ENCODE peak calls at places on chromosomes 6 and 20, in nine cellular contexts. One of them, this sample, is unnamed.

GRCh38 chr20:49713779-49714712 is at the start of gene B4GALT5:
- DNase-seq in uterus: peak; percentile 73
- DNase-seq in GM06990: peak; percentile 87
- DNase-seq in Panc1: peak; percentile 33
- DNase-seq in epithelial cell of esophagus: peak; percentile 57
- DNase-seq in GM23338: peak; percentile 95
- DNase-seq in left ventricle myocardium inferior: peak; percentile 73
- DNase-seq in CD14-positive monocyte: no peak
- DNase-seq in CD8-positive, alpha-beta T cell: peak; percentile 65
- DNase-seq in this sample: peak; percentile 81

GRCh38 chr6:157380779-157381561 is at the start of gene ZDHHC14:
- DNase-seq in left ventricle myocardium inferior: peak; percentile 93
- DNase-seq in CD8-positive, alpha-beta T cell: peak; percentile 87
- DNase-seq in GM23338: peak; percentile 57
- DNase-seq in CD14-positive monocyte: peak; percentile 77
- DNase-seq in epithelial cell of esophagus: peak; percentile 92
- DNase-seq in uterus: peak; percentile 88
- DNase-seq in Panc1: no peak
- DNase-seq in GM06990: peak; percentile 89
- DNase-seq in this sample: peak; percentile 88

GRCh38 chr20:31517373-31517772 is 3.1 kb downstream of the HM13 start:
- DNase-seq in CD14-positive monocyte: no peak
- DNase-seq in left ventricle myocardium inferior: peak; percentile 25
- DNase-seq in epithelial cell of esophagus: peak; percentile 68
- DNase-seq in Panc1: no peak
- DNase-seq in CD8-positive, alpha-beta T cell: no peak
- DNase-seq in uterus: no peak
- DNase-seq in GM06990: no peak
- DNase-seq in GM23338: peak; percentile 89
- DNase-seq in this sample: peak; percentile 55

GRCh38 chr6:126264265-126264664 is 75.7 kb upstream of the CENPW start:
- DNase-seq in GM06990: no peak
- DNase-seq in CD14-positive monocyte: no peak
- DNase-seq in epithelial cell of esophagus: no peak
- DNase-seq in GM23338: no peak
- DNase-seq in CD8-positive, alpha-beta T cell: no peak
- DNase-seq in left ventricle myocardium inferior: no peak
- DNase-seq in Panc1: no peak
- DNase-seq in uterus: no peak
- DNase-seq in this sample: no peak

GRCh38 chr6:100420711-100421110 is 44.0 kb downstream of the SIM1 start:
- DNase-seq in left ventricle myocardium inferior: no peak
- DNase-seq in CD8-positive, alpha-beta T cell: no peak
- DNase-seq in GM23338: peak; percentile 76
- DNase-seq in Panc1: no peak
- DNase-seq in uterus: no peak
- DNase-seq in epithelial cell of esophagus: no peak
- DNase-seq in GM06990: no peak
- DNase-seq in CD14-positive monocyte: no peak
- DNase-seq in this sample: no peak

GRCh38 chr20:44052166-44052565 is 134.8 kb downstream of the JPH2 start:
- DNase-seq in CD14-positive monocyte: no peak
- DNase-seq in left ventricle myocardium inferior: no peak
- DNase-seq in Panc1: no peak
- DNase-seq in GM06990: no peak
- DNase-seq in CD8-positive, alpha-beta T cell: no peak
- DNase-seq in uterus: no peak
- DNase-seq in GM23338: no peak
- DNase-seq in epithelial cell of esophagus: no peak
- DNase-seq in this sample: no peak

GRCh38 chr6:70277480-70277879 is 25.4 kb downstream of the COL9A1 start:
- DNase-seq in Panc1: no peak
- DNase-seq in GM23338: no peak
- DNase-seq in CD8-positive, alpha-beta T cell: no peak
- DNase-seq in epithelial cell of esophagus: peak; percentile 21
- DNase-seq in GM06990: no peak
- DNase-seq in uterus: peak; percentile 46
- DNase-seq in left ventricle myocardium inferior: no peak
- DNase-seq in CD14-positive monocyte: no peak
- DNase-seq in this sample: no peak

GRCh38 chr20:33969563-33969962 is 24.1 kb upstream of the RALY start:
- DNase-seq in GM23338: no peak
- DNase-seq in CD8-positive, alpha-beta T cell: no peak
- DNase-seq in left ventricle myocardium inferior: no peak
- DNase-seq in Panc1: no peak
- DNase-seq in uterus: no peak
- DNase-seq in CD14-positive monocyte: no peak
- DNase-seq in GM06990: no peak
- DNase-seq in epithelial cell of esophagus: no peak
- DNase-seq in this sample: no peak

GRCh38 chr6:133243723-133244122 is 2.6 kb downstream of the EYA4 start:
- DNase-seq in CD8-positive, alpha-beta T cell: no peak
- DNase-seq in uterus: no peak
- DNase-seq in CD14-positive monocyte: no peak
- DNase-seq in epithelial cell of esophagus: no peak
- DNase-seq in GM23338: no peak
- DNase-seq in Panc1: no peak
- DNase-seq in GM06990: no peak
- DNase-seq in left ventricle myocardium inferior: no peak
- DNase-seq in this sample: no peak

GRCh38 chr6:15079288-15079817 is 166.5 kb upstream of the JARID2 start:
- DNase-seq in GM23338: no peak
- DNase-seq in CD8-positive, alpha-beta T cell: no peak
- DNase-seq in Panc1: no peak
- DNase-seq in uterus: no peak
- DNase-seq in epithelial cell of esophagus: no peak
- DNase-seq in GM06990: no peak
- DNase-seq in CD14-positive monocyte: no peak
- DNase-seq in left ventricle myocardium inferior: no peak
- DNase-seq in this sample: no peak

GRCh38 chr20:37090357-37090871 is 5.4 kb downstream of the RBL1 start:
- DNase-seq in Panc1: no peak
- DNase-seq in CD14-positive monocyte: no peak
- DNase-seq in CD8-positive, alpha-beta T cell: no peak
- DNase-seq in epithelial cell of esophagus: peak; percentile 24
- DNase-seq in uterus: no peak
- DNase-seq in GM23338: no peak
- DNase-seq in GM06990: no peak
- DNase-seq in left ventricle myocardium inferior: no peak
- DNase-seq in this sample: no peak

GRCh38 chr20:61762208-61762710 is 303.4 kb downstream of the TAF4 start:
- DNase-seq in GM23338: no peak
- DNase-seq in Panc1: no peak
- DNase-seq in CD14-positive monocyte: no peak
- DNase-seq in uterus: no peak
- DNase-seq in CD8-positive, alpha-beta T cell: no peak
- DNase-seq in GM06990: no peak
- DNase-seq in epithelial cell of esophagus: no peak
- DNase-seq in left ventricle myocardium inferior: no peak
- DNase-seq in this sample: no peak

GRCh38 chr6:35754452-35755321 is 17.9 kb downstream of the ARMC12 start:
- DNase-seq in epithelial cell of esophagus: peak; percentile 30
- DNase-seq in GM23338: no peak
- DNase-seq in Panc1: no peak
- DNase-seq in uterus: no peak
- DNase-seq in left ventricle myocardium inferior: no peak
- DNase-seq in CD8-positive, alpha-beta T cell: no peak
- DNase-seq in CD14-positive monocyte: no peak
- DNase-seq in GM06990: no peak
- DNase-seq in this sample: no peak

GRCh38 chr20:53706511-53707031 is 112.9 kb upstream of the ZNF217 start:
- DNase-seq in left ventricle myocardium inferior: no peak
- DNase-seq in GM23338: no peak
- DNase-seq in GM06990: peak; percentile 40
- DNase-seq in uterus: no peak
- DNase-seq in epithelial cell of esophagus: no peak
- DNase-seq in CD14-positive monocyte: no peak
- DNase-seq in Panc1: no peak
- DNase-seq in CD8-positive, alpha-beta T cell: peak; percentile 17
- DNase-seq in this sample: no peak

DNA sequence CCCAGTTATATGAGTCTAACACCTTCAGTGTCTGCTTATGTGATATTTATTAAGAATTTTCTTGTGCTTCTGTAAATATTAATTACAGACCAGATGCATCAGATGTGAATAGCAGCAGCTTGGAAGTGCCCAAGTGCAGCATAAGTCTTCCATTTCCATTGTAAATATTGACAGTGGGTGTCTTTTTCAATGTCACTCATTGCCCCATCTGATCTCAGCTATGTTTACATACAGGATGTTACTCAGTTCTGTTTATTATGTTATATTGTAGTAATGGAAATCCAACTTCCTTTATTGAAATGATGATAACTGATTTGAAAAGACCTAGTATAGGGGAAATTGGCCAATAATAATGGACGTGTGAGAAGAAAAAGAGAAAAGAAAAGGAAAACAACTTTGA is 296.7 kb downstream of the SAMD5 start:
- DNase-seq in uterus: no peak
- DNase-seq in CD14-positive monocyte: no peak
- DNase-seq in GM23338: no peak
- DNase-seq in GM06990: no peak
- DNase-seq in epithelial cell of esophagus: no peak
- DNase-seq in left ventricle myocardium inferior: no peak
- DNase-seq in CD8-positive, alpha-beta T cell: no peak
- DNase-seq in Panc1: no peak
- DNase-seq in this sample: no peak
- TF ChIP-seq CTCF in uterus: no peak
- TF ChIP-seq CTCF in CD14-positive monocyte: no peak
- TF ChIP-seq CTCF in GM23338: no peak
- TF ChIP-seq CTCF in GM06990: no peak
- TF ChIP-seq CTCF in epithelial cell of esophagus: no peak
- TF ChIP-seq CTCF in left ventricle myocardium inferior: no peak
- TF ChIP-seq CTCF in CD8-positive, alpha-beta T cell: no peak
- TF ChIP-seq CTCF in Panc1: no peak
- TF ChIP-seq CTCF in this sample: no peak

GRCh38 chr6:161557333-161558107 is 283.7 kb upstream of the AGPAT4 start:
- DNase-seq in uterus: no peak
- DNase-seq in GM06990: no peak
- DNase-seq in GM23338: peak; percentile 52
- DNase-seq in epithelial cell of esophagus: no peak
- DNase-seq in CD8-positive, alpha-beta T cell: no peak
- DNase-seq in left ventricle myocardium inferior: no peak
- DNase-seq in Panc1: no peak
- DNase-seq in CD14-positive monocyte: no peak
- DNase-seq in this sample: no peak
- TF ChIP-seq CTCF in uterus: no peak
- TF ChIP-seq CTCF in GM06990: peak; percentile 9
- TF ChIP-seq CTCF in GM23338: peak; percentile 43
- TF ChIP-seq CTCF in epithelial cell of esophagus: no peak
- TF ChIP-seq CTCF in CD8-positive, alpha-beta T cell: no peak
- TF ChIP-seq CTCF in left ventricle myocardium inferior: no peak
- TF ChIP-seq CTCF in Panc1: peak; percentile 17
- TF ChIP-seq CTCF in CD14-positive monocyte: no peak
- TF ChIP-seq CTCF in this sample: no peak

GRCh38 chr6:56757585-56757984 is 114.9 kb upstream of the DST start:
- DNase-seq in CD8-positive, alpha-beta T cell: no peak
- DNase-seq in GM23338: peak; percentile 44
- DNase-seq in Panc1: peak; percentile 67
- DNase-seq in uterus: no peak
- DNase-seq in epithelial cell of esophagus: peak; percentile 78
- DNase-seq in left ventricle myocardium inferior: no peak
- DNase-seq in CD14-positive monocyte: no peak
- DNase-seq in GM06990: no peak
- DNase-seq in this sample: no peak
- TF ChIP-seq CTCF in CD8-positive, alpha-beta T cell: no peak
- TF ChIP-seq CTCF in GM23338: peak; percentile 59
- TF ChIP-seq CTCF in Panc1: peak; percentile 85
- TF ChIP-seq CTCF in uterus: no peak
- TF ChIP-seq CTCF in epithelial cell of esophagus: peak; percentile 73
- TF ChIP-seq CTCF in left ventricle myocardium inferior: peak; percentile 45
- TF ChIP-seq CTCF in CD14-positive monocyte: peak; percentile 67
- TF ChIP-seq CTCF in GM06990: peak; percentile 56
- TF ChIP-seq CTCF in this sample: no peak

GRCh38 chr6:2989332-2990178 is 10.1 kb upstream of the NQO2 start:
- DNase-seq in GM23338: peak; percentile 100
- DNase-seq in GM06990: peak; percentile 73
- DNase-seq in epithelial cell of esophagus: peak; percentile 98
- DNase-seq in uterus: peak; percentile 94
- DNase-seq in CD14-positive monocyte: peak; percentile 93
- DNase-seq in CD8-positive, alpha-beta T cell: peak; percentile 78
- DNase-seq in left ventricle myocardium inferior: peak; percentile 66
- DNase-seq in Panc1: peak; percentile 92
- DNase-seq in this sample: peak; percentile 78

GRCh38 chr6:2986722-2987196 is 12.9 kb upstream of the NQO2 start:
- DNase-seq in GM06990: no peak
- DNase-seq in CD14-positive monocyte: no peak
- DNase-seq in uterus: peak; percentile 76
- DNase-seq in epithelial cell of esophagus: peak; percentile 91
- DNase-seq in left ventricle myocardium inferior: no peak
- DNase-seq in Panc1: no peak
- DNase-seq in CD8-positive, alpha-beta T cell: no peak
- DNase-seq in GM23338: no peak
- DNase-seq in this sample: no peak

GRCh38 chr6:2988076-2988425 is 11.6 kb upstream of the NQO2 start:
- DNase-seq in GM06990: no peak
- DNase-seq in Panc1: no peak
- DNase-seq in CD8-positive, alpha-beta T cell: no peak
- DNase-seq in epithelial cell of esophagus: no peak
- DNase-seq in CD14-positive monocyte: no peak
- DNase-seq in GM23338: no peak
- DNase-seq in left ventricle myocardium inferior: no peak
- DNase-seq in uterus: no peak
- DNase-seq in this sample: no peak

GRCh38 chr6:2990179-2990931 is 9.3 kb upstream of the NQO2 start:
- DNase-seq in GM06990: no peak
- DNase-seq in left ventricle myocardium inferior: no peak
- DNase-seq in GM23338: peak; percentile 53
- DNase-seq in Panc1: no peak
- DNase-seq in epithelial cell of esophagus: peak; percentile 42
- DNase-seq in CD8-positive, alpha-beta T cell: no peak
- DNase-seq in CD14-positive monocyte: no peak
- DNase-seq in uterus: peak; percentile 53
- DNase-seq in this sample: peak; percentile 37

DNA sequence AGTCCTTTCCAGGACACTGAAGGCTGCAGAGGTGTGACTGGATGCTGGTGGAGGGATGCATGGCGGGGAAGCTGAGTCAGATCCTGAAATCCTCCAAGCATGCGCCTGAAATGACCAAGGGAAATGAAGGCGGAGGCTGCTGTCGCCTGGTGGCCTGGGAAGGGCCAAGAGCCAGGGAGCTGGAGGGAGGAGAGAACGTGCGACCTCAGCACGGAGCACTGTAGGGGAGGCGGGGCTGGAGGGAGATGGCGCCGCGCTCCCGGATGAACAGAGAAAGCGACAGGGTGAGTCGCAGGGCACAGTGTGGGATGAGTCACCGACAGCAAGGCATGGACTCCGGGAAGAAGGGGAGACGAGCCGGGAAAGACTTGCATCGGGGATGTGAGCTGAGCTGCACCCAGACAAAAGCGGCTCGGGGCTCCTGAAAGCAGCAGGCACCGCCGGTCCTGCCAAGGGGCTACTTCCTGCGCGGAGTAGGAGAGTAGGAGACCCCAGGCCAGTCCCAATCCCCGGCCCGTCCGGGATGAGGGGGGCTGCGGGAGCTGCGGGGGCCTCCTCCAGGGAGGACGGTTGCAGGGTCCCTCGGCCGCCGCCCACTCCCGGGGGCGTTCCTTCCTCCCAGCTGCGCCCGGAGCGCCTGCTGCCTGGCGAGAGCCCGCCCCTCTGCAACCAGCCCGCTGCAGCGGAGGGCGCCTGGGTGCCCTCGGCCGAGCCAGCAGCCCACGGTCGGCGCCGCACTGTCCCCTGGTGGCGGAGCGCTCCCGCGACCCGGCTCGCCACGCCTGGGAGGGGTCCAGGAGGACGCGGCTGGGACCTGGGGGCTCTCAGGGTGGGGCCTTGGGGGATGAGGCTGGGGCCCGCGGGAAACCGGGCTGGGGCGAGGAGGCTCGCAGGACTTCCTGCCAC is 11.0 kb upstream of the NQO2 start:
- DNase-seq in Panc1: peak; percentile 87
- DNase-seq in GM23338: peak; percentile 90
- DNase-seq in uterus: peak; percentile 89
- DNase-seq in CD14-positive monocyte: peak; percentile 76
- DNase-seq in epithelial cell of esophagus: peak; percentile 86
- DNase-seq in CD8-positive, alpha-beta T cell: peak; percentile 75
- DNase-seq in left ventricle myocardium inferior: peak; percentile 92
- DNase-seq in GM06990: peak; percentile 79
- DNase-seq in this sample: peak; percentile 94
- TF ChIP-seq CTCF in Panc1: peak; percentile 98
- TF ChIP-seq CTCF in GM23338: peak; percentile 59
- TF ChIP-seq CTCF in uterus: peak; percentile 94
- TF ChIP-seq CTCF in CD14-positive monocyte: peak; percentile 93
- TF ChIP-seq CTCF in epithelial cell of esophagus: peak; percentile 39
- TF ChIP-seq CTCF in CD8-positive, alpha-beta T cell: peak; percentile 68
- TF ChIP-seq CTCF in left ventricle myocardium inferior: peak; percentile 91
- TF ChIP-seq CTCF in GM06990: peak; percentile 61
- TF ChIP-seq CTCF in this sample: peak; percentile 72